ENCODE peak calls at places on chromosomes 4 and X, in six cellular contexts. C, R, U, B, A and O are unnamed samples.

GRCh38 chr4:6873291-6873690 is 36.3 kb upstream of the TBC1D14 start:
- DNase-seq in C (no peak), R (no peak), U (no peak), B (no peak), A (no peak), O (no peak)

GRCh38 chr4:1109332-1109731 is 4.0 kb downstream of the RNF212 start:
- DNase-seq in C (no peak), R (no peak), U (no peak), B (no peak), A (no peak), O (no peak)

GRCh38 chr4:184616633-184617471 is 32.4 kb downstream of the CASP3 start:
- DNase-seq in C (no peak), R (no peak), U (no peak), B (peak), A (no peak), O (no peak)

GRCh38 chr4:665381-665750 is 8.7 kb downstream of the ATP5ME start:
- DNase-seq in C (no peak), R (no peak), U (peak), B (no peak), A (peak), O (no peak)

GRCh38 chr4:101987623-101988243 is 197.2 kb downstream of the BANK1 start:
- DNase-seq in C (no peak), R (no peak), U (no peak), B (no peak), A (no peak), O (no peak)

GRCh38 chr4:182825786-182826185 is 91.4 kb downstream of the DCTD start:
- DNase-seq in C (no peak), R (no peak), U (no peak), B (no peak), A (no peak), O (no peak)

GRCh38 chrX:73922856-73923429 is 359.9 kb downstream of the CHIC1 start:
- DNase-seq in C (peak), R (no peak), U (no peak), B (peak), A (no peak), O (peak)

GRCh38 chr4:89056953-89057398 is at the start of gene FAM13A:
- DNase-seq in C (peak), R (peak), U (peak), B (peak), A (peak), O (peak)

GRCh38 chr4:7301126-7301785 is 108.9 kb downstream of the SORCS2 start:
- DNase-seq in C (no peak), R (no peak), U (no peak), B (no peak), A (no peak), O (no peak)

GRCh38 chr4:165779950-165780670 is 92.9 kb upstream of the TLL1 start:
- DNase-seq in C (peak), R (no peak), U (no peak), B (peak), A (no peak), O (peak)

GRCh38 chr4:113109106-113109740 is 59.8 kb downstream of the ANK2 start:
- DNase-seq in C (no peak), R (no peak), U (no peak), B (no peak), A (no peak), O (no peak)

GRCh38 chr4:24551492-24552330 is 32.6 kb downstream of the DHX15 start:
- DNase-seq in C (no peak), R (no peak), U (no peak), B (peak), A (no peak), O (peak)

GRCh38 chrX:38871129-38872029 is 70.1 kb downstream of the MID1IP1 start:
- DNase-seq in C (no peak), R (no peak), U (no peak), B (no peak), A (no peak), O (no peak)

GRCh38 chr4:105058177-105058812 is 88.4 kb upstream of the TET2 start:
- DNase-seq in C (peak), R (no peak), U (no peak), B (peak), A (no peak), O (no peak)

GRCh38 chrX:153488231-153488914 is 6.4 kb upstream of the BGN start:
- DNase-seq in C (peak), R (no peak), U (peak), B (peak), A (no peak), O (peak)

GRCh38 chrX:124555036-124555595 is 208.8 kb downstream of the SH2D1A start:
- DNase-seq in C (peak), R (no peak), U (no peak), B (no peak), A (no peak), O (no peak)

GRCh38 chr4:63528592-63528991 is 880.7 kb downstream of the TECRL start:
- DNase-seq in C (no peak), R (no peak), U (no peak), B (no peak), A (no peak), O (no peak)

GRCh38 chr4:119244344-119244743 is 31.8 kb downstream of the USP53 start:
- DNase-seq in C (no peak), R (no peak), U (no peak), B (no peak), A (no peak), O (no peak)

GRCh38 chr4:127709456-127709855 is 20.7 kb upstream of the SLC25A31 start:
- DNase-seq in C (no peak), R (no peak), U (no peak), B (peak), A (no peak), O (no peak)

GRCh38 chrX:103404225-103405008 is 28.1 kb downstream of the BEX3 start:
- DNase-seq in C (peak), R (no peak), U (peak), B (peak), A (peak), O (peak)

GRCh38 chrX:1075741-1076140 is 136.7 kb downstream of the CRLF2 start:
- DNase-seq in C (no peak), R (no peak), U (no peak), B (no peak), A (no peak), O (no peak)

GRCh38 chr4:156100651-156101050 is 147.0 kb upstream of the CTSO start:
- DNase-seq in C (peak), R (no peak), U (no peak), B (peak), A (no peak), O (peak)

GRCh38 chr4:71229477-71230257 is 109.2 kb upstream of the SLC4A4 start:
- DNase-seq in C (peak), R (no peak), U (peak), B (peak), A (no peak), O (peak)

GRCh38 chrX:17022205-17022604 is 75.7 kb downstream of the REPS2 start:
- DNase-seq in C (peak), R (no peak), U (no peak), B (peak), A (no peak), O (peak)

GRCh38 chrX:75107863-75108509 is 48.1 kb downstream of the ABCB7 start:
- DNase-seq in C (no peak), R (no peak), U (peak), B (no peak), A (no peak), O (no peak)

GRCh38 chrX:75106772-75107171 is 49.3 kb downstream of the ABCB7 start:
- DNase-seq in C (no peak), R (no peak), U (no peak), B (no peak), A (no peak), O (no peak)
- H3K4me3 ChIP-seq in C (no peak), R (no peak), U (no peak), B (no peak), A (no peak), O (no peak)

GRCh38 chr4:26788341-26788733 is 72.3 kb upstream of the STIM2 start:
- DNase-seq in C (no peak), R (no peak), U (no peak), B (no peak), A (no peak), O (no peak)
- TF ChIP-seq CTCF in C (no peak), R (no peak), U (no peak), B (no peak), A (no peak), O (no peak)

GRCh38 chr4:77152421-77152820 is 4.6 kb upstream of the CCNG2 start:
- DNase-seq in C (peak), R (no peak), U (no peak), B (no peak), A (no peak), O (no peak)
- H3K4me3 ChIP-seq in C (no peak), R (no peak), U (no peak), B (no peak), A (no peak), O (no peak)

DNA sequence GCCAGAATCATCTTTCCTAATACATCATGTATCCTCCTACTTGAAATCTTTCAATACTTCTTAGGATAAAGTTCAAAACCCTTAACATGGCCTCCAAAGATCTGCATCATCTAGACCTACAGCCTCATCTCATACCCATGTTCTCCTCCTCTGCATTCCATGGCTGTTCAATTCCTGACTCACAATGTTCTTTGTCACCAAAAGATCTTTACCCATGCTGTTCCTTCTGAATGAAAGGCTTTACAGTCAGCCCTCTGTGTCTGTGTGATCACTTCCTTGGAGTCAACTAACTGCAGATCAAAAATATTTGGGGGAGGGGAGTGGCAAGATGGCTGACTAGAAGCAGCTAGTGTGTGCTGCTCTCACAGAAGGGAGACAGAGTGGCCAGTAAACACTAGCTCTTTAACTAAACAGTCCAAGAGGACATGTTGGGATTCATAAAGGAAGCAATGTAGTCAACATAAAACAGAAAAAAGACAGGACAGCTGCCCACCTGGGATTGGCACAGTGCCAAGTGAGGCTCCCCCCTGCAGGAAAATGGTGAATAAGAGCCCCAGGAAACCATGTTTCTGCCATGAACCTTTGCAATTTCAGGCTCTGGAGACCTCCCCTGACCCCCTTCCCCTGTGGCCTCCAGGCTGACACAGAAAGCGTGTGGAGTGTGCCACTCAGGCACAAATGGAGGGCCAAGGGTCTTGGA is 31.9 kb downstream of the CBR4 start:
- DNase-seq in C (peak), R (no peak), U (no peak), B (peak), A (no peak), O (peak)
- TF ChIP-seq CTCF in C (no peak), R (no peak), U (no peak), B (no peak), A (no peak), O (no peak)

GRCh38 chrX:102008901-102009300 is 77.1 kb upstream of the ZMAT1 start:
- DNase-seq in C (no peak), R (no peak), U (no peak), B (no peak), A (no peak), O (no peak)
- H3K4me3 ChIP-seq in C (no peak), R (no peak), U (no peak), B (no peak), A (no peak), O (no peak)